ENCODE peak calls at places on chromosomes 12 and 14, in five cellular contexts. I is A549, J is NT2/D1, V is colonic mucosa, B is HepG2. H is an unnamed sample.

GRCh38 chr12:131413006-131413405 is 297.9 kb upstream of the SFSWAP start:
- DNase-seq in B (no peak), I (no peak), J (no peak), V (no peak), H (no peak)

GRCh38 chr12:113684053-113684907 is 212.6 kb upstream of the LHX5 start:
- DNase-seq in B (no peak), V (no peak), J (no peak), I (no peak), H (no peak)

GRCh38 chr12:83472350-83472749 is 785.6 kb downstream of the TMTC2 start:
- DNase-seq in J (no peak), B (no peak), I (no peak), V (no peak), H (no peak)

GRCh38 chr12:76547526-76547925 is 12.0 kb downstream of the OSBPL8 start:
- DNase-seq in B (no peak), I (no peak), J (no peak), V (no peak), H (no peak)

GRCh38 chr14:79090781-79091180 is 920.6 kb downstream of the NRXN3 start:
- DNase-seq in I (no peak), B (no peak), V (no peak), J (no peak), H (no peak)

GRCh38 chr14:92887157-92887556 is 35.8 kb upstream of the CHGA start:
- DNase-seq in V (no peak), J (no peak), B (no peak), I (no peak), H (no peak)

GRCh38 chr12:108430245-108430644 is 84.8 kb upstream of the FICD start:
- DNase-seq in B (no peak), V (no peak), J (no peak), I (no peak), H (no peak)

GRCh38 chr14:63692309-63693020 is 35.4 kb downstream of the SGPP1 start:
- DNase-seq in B (no peak), V (no peak), I (no peak), J (no peak), H (no peak)

GRCh38 chr12:112844814-112845565 is 53.4 kb downstream of the RPH3A start:
- DNase-seq in I (no peak), B (no peak), V (no peak), J (no peak), H (no peak)

GRCh38 chr14:39988939-39989338 is 556.7 kb upstream of the FBXO33 start:
- DNase-seq in V (no peak), B (peak; percentile 64), I (no peak), J (peak; percentile 47), H (no peak)

GRCh38 chr14:102474934-102475333 is 34.6 kb downstream of the ANKRD9 start:
- DNase-seq in J (no peak), B (no peak), I (no peak), V (peak; percentile 54), H (peak; percentile 33)

GRCh38 chr12:7439579-7440505 is 4.1 kb downstream of the CD163L1 start:
- DNase-seq in V (peak; percentile 57), B (no peak), I (peak; percentile 53), J (no peak), H (no peak)

GRCh38 chr14:23353433-23353780 is 720 bp upstream of the SLC22A17 start:
- DNase-seq in B (no peak), I (no peak), J (no peak), V (no peak), H (no peak)

GRCh38 chr12:3218150-3218845 is 141.1 kb downstream of the TSPAN9 start:
- DNase-seq in V (peak; percentile 47), I (no peak), B (no peak), J (no peak), H (peak; percentile 77)

GRCh38 chr14:92690171-92691011 is 58.0 kb downstream of the LGMN start:
- DNase-seq in I (peak; percentile 77), V (peak; percentile 57), B (peak; percentile 45), J (no peak), H (peak; percentile 53)

GRCh38 chr14:104145826-104146642 is 7.6 kb downstream of the KIF26A start:
- DNase-seq in B (no peak), J (no peak), V (no peak), I (no peak), H (no peak)

GRCh38 chr12:118010903-118011302 is 5.6 kb upstream of the RFC5 start:
- DNase-seq in J (no peak), I (no peak), V (no peak), B (no peak), H (no peak)

GRCh38 chr14:77377502-77377844 is 294 bp downstream of the SAMD15 start:
- DNase-seq in V (no peak), B (no peak), I (no peak), J (no peak), H (no peak)

GRCh38 chr14:78399316-78399889 is 229.2 kb downstream of the NRXN3 start:
- DNase-seq in J (no peak), B (no peak), V (no peak), I (no peak), H (no peak)

GRCh38 chr12:132460571-132460970 is 29.4 kb upstream of the FBRSL1 start:
- DNase-seq in J (peak; percentile 38), V (peak; percentile 42), I (no peak), B (peak; percentile 40), H (no peak)

GRCh38 chr12:87439990-87440827 is 589.0 kb downstream of the C12orf50 start:
- DNase-seq in V (peak; percentile 76), I (peak; percentile 27), J (no peak), B (no peak), H (peak; percentile 54)
- H3K4me3 ChIP-seq in V (no peak overlapping the region), I (no peak overlapping the region), J (no peak overlapping the region), B (no peak overlapping the region), H (no peak overlapping the region)

GRCh38 chr12:52041032-52041431 is 10.2 kb upstream of the NR4A1 start:
- DNase-seq in V (no peak), J (no peak), B (no peak), I (no peak), H (no peak)

GRCh38 chr12:52044284-52044983 is 6.8 kb upstream of the NR4A1 start:
- DNase-seq in I (no peak), V (no peak), B (no peak), J (no peak), H (peak; percentile 94)

GRCh38 chr12:52043386-52044212 is 7.6 kb upstream of the NR4A1 start:
- DNase-seq in B (peak; percentile 52), J (no peak), I (no peak), V (no peak), H (peak; percentile 62)

GRCh38 chr12:52042706-52043385 is 8.4 kb upstream of the NR4A1 start:
- DNase-seq in J (no peak), I (no peak), V (no peak), B (no peak), H (no peak)

DNA sequence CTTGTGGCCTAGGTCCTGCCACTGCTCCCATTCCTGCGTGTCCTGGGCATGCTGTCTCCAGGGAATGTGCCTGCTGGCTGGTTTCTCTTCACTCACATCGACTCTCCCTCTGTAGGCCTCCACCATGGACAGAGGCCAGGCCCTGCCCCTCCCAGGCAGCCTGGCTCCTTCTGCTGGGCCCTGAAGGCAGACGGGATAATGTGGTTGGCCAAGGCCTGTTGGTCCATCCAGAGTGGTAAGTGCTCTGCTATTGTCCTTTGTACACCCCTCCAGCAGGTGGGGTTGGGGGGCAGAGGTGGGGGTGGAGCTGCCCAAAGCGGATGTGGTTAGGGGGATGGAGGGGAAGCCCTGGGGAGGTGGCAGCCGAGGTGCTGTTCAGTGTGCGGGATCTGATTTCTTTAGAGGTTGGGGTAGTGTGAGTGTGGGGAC is 9.5 kb upstream of the NR4A1 start:
- DNase-seq in B (no peak), J (no peak), I (no peak), V (no peak), H (no peak)
- H3K4me3 ChIP-seq in B (no peak overlapping the region), J (no peak overlapping the region), I (no peak overlapping the region), V (no peak overlapping the region), H (no peak overlapping the region)

GRCh38 chr12:6334940-6335450 is 6.9 kb downstream of the TNFRSF1A start:
- DNase-seq in B (no peak), J (no peak), I (no peak), V (peak; percentile 66), H (no peak)
- H3K4me3 ChIP-seq in B (no peak overlapping the region), J (no peak overlapping the region), I (peak overlapping the region; percentile 26), V (peak overlapping the region; percentile 40), H (no peak overlapping the region)

GRCh38 chr12:14366211-14366762 is 805 bp downstream of the ATF7IP start:
- DNase-seq in B (peak; percentile 28), I (no peak), J (peak; percentile 23), V (no peak), H (peak; percentile 5)
- H3K4me3 ChIP-seq in B (peak overlapping the region; percentile 49), I (peak overlapping the region; percentile 59), J (peak overlapping the region; percentile 54), V (peak overlapping the region; percentile 44), H (peak overlapping the region; percentile 66)